ENCODE peak calls at places on chromosomes 6 and 20, in seven cellular contexts. P, S, D, O, H, C and G are unnamed samples.

GRCh38 chr6:143271024-143271423 is 179.5 kb downstream of the ADAT2 start:
- DNase-seq in P (peak; percentile 60), S (peak; percentile 16), D (no peak), O (no peak), H (no peak), C (no peak), G (no peak)

GRCh38 chr20:62293111-62293784 is 9.5 kb upstream of the ADRM1 start:
- DNase-seq in P (no peak), S (no peak), D (no peak), O (no peak), H (no peak), C (no peak), G (no peak)

GRCh38 chr6:29926081-29926794 is 16.1 kb upstream of the HLA-A start:
- DNase-seq in P (peak; percentile 38), S (peak; percentile 53), D (no peak), O (no peak), H (no peak), C (no peak), G (no peak)

GRCh38 chr6:35970181-35970580 is 49.3 kb upstream of the SRPK1 start:
- DNase-seq in P (no peak), S (no peak), D (no peak), O (no peak), H (no peak), C (no peak), G (no peak)

GRCh38 chr6:67009818-67010217 is 1302.8 kb upstream of the EYS start:
- DNase-seq in P (no peak), S (no peak), D (peak; percentile 1), O (no peak), H (no peak), C (no peak), G (no peak)

GRCh38 chr20:3222635-3223600 is 13.6 kb downstream of the ITPA start:
- DNase-seq in P (peak; percentile 52), S (no peak), D (peak; percentile 57), O (peak; percentile 67), H (no peak), C (no peak), G (no peak)

GRCh38 chr6:43286995-43287716 is 10.9 kb upstream of the SLC22A7 start:
- DNase-seq in P (no peak), S (no peak), D (no peak), O (no peak), H (no peak), C (no peak), G (no peak)

GRCh38 chr20:63696311-63696627 is 183 bp upstream of the TNFRSF6B start:
- DNase-seq in P (no peak), S (no peak), D (peak; percentile 20), O (no peak), H (no peak), C (no peak), G (no peak)

GRCh38 chr6:5142915-5143314 is 57.8 kb downstream of the PPP1R3G start:
- DNase-seq in P (no peak), S (no peak), D (no peak), O (no peak), H (no peak), C (no peak), G (no peak)

GRCh38 chr20:23024701-23025100 is 10.4 kb upstream of the SSTR4 start:
- DNase-seq in P (no peak), S (no peak), D (no peak), O (no peak), H (no peak), C (no peak), G (no peak)

GRCh38 chr6:157144861-157145260 is 178.5 kb downstream of the TMEM242 start:
- DNase-seq in P (no peak), S (no peak), D (no peak), O (no peak), H (no peak), C (no peak), G (no peak)

GRCh38 chr6:152068622-152069261 is 261.3 kb downstream of the ESR1 start:
- DNase-seq in P (no peak), S (no peak), D (no peak), O (no peak), H (no peak), C (no peak), G (no peak)

GRCh38 chr6:7543761-7544424 is 2.4 kb downstream of the DSP start:
- DNase-seq in P (no peak), S (no peak), D (no peak), O (no peak), H (no peak), C (no peak), G (no peak)

GRCh38 chr20:53872561-53873248 is 197.7 kb downstream of the BCAS1 start:
- DNase-seq in P (no peak), S (no peak), D (peak; percentile 90), O (no peak), H (no peak), C (no peak), G (peak; percentile 23)

GRCh38 chr6:16130437-16130891 is 1.6 kb downstream of the MYLIP start:
- DNase-seq in P (no peak), S (no peak), D (peak; percentile 20), O (no peak), H (no peak), C (no peak), G (no peak)

GRCh38 chr20:32358883-32359632 is 927 bp downstream of the ASXL1 start:
- DNase-seq in P (peak; percentile 86), S (peak; percentile 77), D (peak; percentile 77), O (peak; percentile 78), H (peak; percentile 61), C (peak; percentile 67), G (peak; percentile 70)

GRCh38 chr6:121436966-121437756 is 1.7 kb downstream of the GJA1 start:
- DNase-seq in P (peak; percentile 72), S (peak; percentile 53), D (no peak), O (peak; percentile 50), H (peak; percentile 44), C (no peak), G (no peak)

GRCh38 chr6:43833223-43833995 is 63.4 kb downstream of the VEGFA start:
- DNase-seq in P (no peak), S (no peak), D (no peak), O (no peak), H (no peak), C (no peak), G (no peak)

GRCh38 chr6:105733556-105734162 is 330.8 kb upstream of the PREP start:
- DNase-seq in P (no peak), S (no peak), D (peak; percentile 73), O (no peak), H (no peak), C (no peak), G (no peak)

GRCh38 chr6:129491436-129491835 is 218.5 kb downstream of the ARHGAP18 start:
- DNase-seq in P (no peak), S (no peak), D (no peak), O (no peak), H (no peak), C (no peak), G (no peak)

GRCh38 chr6:7725849-7726415 is at the start of gene BMP6:
- DNase-seq in P (peak; percentile 90), S (peak; percentile 87), D (peak; percentile 69), O (peak; percentile 86), H (peak; percentile 90), C (peak; percentile 90), G (peak; percentile 17)

GRCh38 chr6:11814116-11814515 is 35.5 kb upstream of the ADTRP start:
- DNase-seq in P (no peak), S (no peak), D (no peak), O (no peak), H (no peak), C (no peak), G (no peak)

GRCh38 chr20:6959900-6960312 is 192.4 kb downstream of the BMP2 start:
- DNase-seq in P (no peak), S (no peak), D (no peak), O (no peak), H (no peak), C (no peak), G (no peak)

GRCh38 chr6:111880181-111880944 is 7.1 kb upstream of the FYN start:
- DNase-seq in P (no peak), S (no peak), D (no peak), O (no peak), H (no peak), C (no peak), G (no peak)

GRCh38 chr6:32815996-32816395 is 806 bp downstream of the HLA-DOB start:
- DNase-seq in P (no peak), S (no peak), D (peak; percentile 96), O (no peak), H (no peak), C (no peak), G (no peak)

GRCh38 chr6:147782302-147782701 is 273.8 kb downstream of the SAMD5 start:
- DNase-seq in P (no peak), S (no peak), D (no peak), O (no peak), H (no peak), C (no peak), G (no peak)

GRCh38 chr6:167574431-167575097 is 249.7 kb downstream of the TTLL2 start:
- DNase-seq in P (no peak), S (peak; percentile 66), D (no peak), O (peak; percentile 38), H (peak; percentile 28), C (peak; percentile 59), G (no peak)
- H3K9me3 ChIP-seq in P (no peaks in the 10 kb centered on the region), S (no peaks in the 10 kb centered on the region), D (no peaks in the 10 kb centered on the region), O (no peaks in the 10 kb centered on the region), H (no peaks in the 10 kb centered on the region), C (no peaks in the 10 kb centered on the region), G (no peaks in the 10 kb centered on the region)

GRCh38 chr20:52212943-52213342 is 21.4 kb upstream of the ZFP64 start:
- DNase-seq in P (no peak), S (no peak), D (no peak), O (no peak), H (no peak), C (no peak), G (no peak)
- H3K9me3 ChIP-seq in P (peaks cover 35% of the 10 kb centered on the region), S (peaks cover 6% of the 10 kb centered on the region), D (no peaks in the 10 kb centered on the region), O (no peaks in the 10 kb centered on the region), H (peaks cover 2% of the 10 kb centered on the region), C (peaks cover 26% of the 10 kb centered on the region), G (no peaks in the 10 kb centered on the region)

DNA sequence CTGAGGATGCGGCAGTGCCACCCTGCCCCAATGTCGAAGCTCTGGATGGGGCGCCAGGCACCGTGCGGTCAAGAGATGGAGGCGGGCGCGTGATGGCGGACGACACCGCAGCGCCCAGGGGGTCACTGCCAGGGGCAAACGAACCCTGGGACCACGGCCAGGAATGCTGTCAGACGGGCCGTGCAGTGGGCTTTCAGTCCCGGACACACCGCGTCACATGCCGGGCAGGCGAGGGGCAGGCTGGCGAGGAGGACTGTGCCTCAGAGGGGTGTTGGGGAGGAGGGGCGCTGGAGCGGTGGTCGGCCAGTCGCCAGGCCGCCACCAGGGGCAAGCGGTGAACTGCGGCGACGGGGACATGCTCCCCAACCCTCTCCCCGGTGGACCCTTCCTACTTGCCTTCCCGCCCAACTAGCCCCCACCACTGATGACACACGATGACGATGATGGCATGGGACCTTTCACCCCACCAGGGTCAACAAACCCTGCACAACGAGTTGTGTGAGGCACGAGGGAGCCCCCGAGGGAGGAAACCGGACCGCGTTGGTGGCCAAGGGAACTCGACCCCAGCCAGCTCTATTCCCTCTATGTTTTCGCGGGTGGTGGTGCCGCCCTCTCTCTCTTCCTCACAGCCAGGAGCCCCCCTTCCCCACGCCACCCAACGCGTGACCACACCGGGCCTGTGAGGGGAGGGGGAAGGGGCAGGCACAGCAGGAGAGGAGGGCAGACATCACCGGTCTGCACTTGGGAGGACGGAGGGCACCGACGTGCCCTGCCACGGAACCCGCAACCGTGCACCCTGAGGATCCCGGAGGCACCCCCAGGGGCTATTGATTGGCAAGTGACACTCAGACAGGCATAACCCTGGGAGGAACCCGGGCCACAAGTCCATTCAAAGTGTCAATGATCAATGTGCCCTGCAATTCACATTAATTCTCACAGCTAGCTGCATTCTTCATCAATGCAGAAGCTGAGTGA is 1960.9 kb upstream of the DEFB115 start:
- DNase-seq in P (no peak), S (no peak), D (no peak), O (no peak), H (no peak), C (no peak), G (no peak)
- H3K9me3 ChIP-seq in P (peaks cover 14% of the 10 kb centered on the region), S (peaks cover 7% of the 10 kb centered on the region), D (no peaks in the 10 kb centered on the region), O (no peaks in the 10 kb centered on the region), H (peaks cover 40% of the 10 kb centered on the region), C (no peaks in the 10 kb centered on the region), G (no peaks in the 10 kb centered on the region)

GRCh38 chr6:90083891-90084290 is 189.6 kb downstream of the GJA10 start:
- DNase-seq in P (no peak), S (no peak), D (peak; percentile 63), O (no peak), H (no peak), C (no peak), G (no peak)
- H3K9me3 ChIP-seq in P (no peaks in the 10 kb centered on the region), S (no peaks in the 10 kb centered on the region), D (no peaks in the 10 kb centered on the region), O (no peaks in the 10 kb centered on the region), H (peaks cover 2% of the 10 kb centered on the region), C (no peaks in the 10 kb centered on the region), G (no peaks in the 10 kb centered on the region)